ENCODE peak calls at places on chromosome 22, in five cellular contexts. One of them, this sample, is unnamed.
A peak's percentile ranks its signal among the peaks of the same experiment; 100 is the strongest.

GRCh38 chr22:21621891-21622623 is 7.8 kb downstream of the YDJC start:
- DNase-seq in activated T-cell treated with anti-CD3 and anti-CD28 coated beads, Interleukin-2, amount 50 U/mL, for 72 hours: no peak
- DNase-seq in M059J: no peak
- DNase-seq in stimulated activated CD4-positive, alpha-beta T cell treated with anti-CD3 and anti-CD28 coated beads, Interleukin-1b, Interleukin-23, amount 100 ng/mL, for 1 hour: no peak
- DNase-seq in cardiac fibroblast: no peak
- DNase-seq in this sample: no peak

GRCh38 chr22:38233427-38233826 is 31.6 kb downstream of the MAFF start:
- DNase-seq in activated T-cell treated with anti-CD3 and anti-CD28 coated beads, Interleukin-2, amount 50 U/mL, for 72 hours: no peak
- DNase-seq in M059J: no peak
- DNase-seq in cardiac fibroblast: peak; percentile 67
- DNase-seq in stimulated activated CD4-positive, alpha-beta T cell treated with anti-CD3 and anti-CD28 coated beads, Interleukin-1b, Interleukin-23, amount 100 ng/mL, for 1 hour: no peak
- DNase-seq in this sample: peak; percentile 18

GRCh38 chr22:50696799-50697561 is 24.4 kb downstream of the SHANK3 start:
- DNase-seq in stimulated activated CD4-positive, alpha-beta T cell treated with anti-CD3 and anti-CD28 coated beads, Interleukin-1b, Interleukin-23, amount 100 ng/mL, for 1 hour: no peak
- DNase-seq in cardiac fibroblast: peak; percentile 30
- DNase-seq in activated T-cell treated with anti-CD3 and anti-CD28 coated beads, Interleukin-2, amount 50 U/mL, for 72 hours: no peak
- DNase-seq in M059J: no peak
- DNase-seq in this sample: no peak

GRCh38 chr22:30302810-30303138 is 13.5 kb upstream of the CASTOR1 start:
- DNase-seq in cardiac fibroblast: no peak
- DNase-seq in M059J: no peak
- DNase-seq in stimulated activated CD4-positive, alpha-beta T cell treated with anti-CD3 and anti-CD28 coated beads, Interleukin-1b, Interleukin-23, amount 100 ng/mL, for 1 hour: no peak
- DNase-seq in activated T-cell treated with anti-CD3 and anti-CD28 coated beads, Interleukin-2, amount 50 U/mL, for 72 hours: no peak
- DNase-seq in this sample: no peak

GRCh38 chr22:17742528-17742902 is 31.8 kb downstream of the BID start:
- DNase-seq in cardiac fibroblast: peak; percentile 79
- DNase-seq in M059J: peak; percentile 48
- DNase-seq in stimulated activated CD4-positive, alpha-beta T cell treated with anti-CD3 and anti-CD28 coated beads, Interleukin-1b, Interleukin-23, amount 100 ng/mL, for 1 hour: peak; percentile 28
- DNase-seq in activated T-cell treated with anti-CD3 and anti-CD28 coated beads, Interleukin-2, amount 50 U/mL, for 72 hours: peak; percentile 69
- DNase-seq in this sample: peak; percentile 78

GRCh38 chr22:50032109-50032871 is 19.7 kb upstream of the IL17REL start:
- DNase-seq in activated T-cell treated with anti-CD3 and anti-CD28 coated beads, Interleukin-2, amount 50 U/mL, for 72 hours: no peak
- DNase-seq in stimulated activated CD4-positive, alpha-beta T cell treated with anti-CD3 and anti-CD28 coated beads, Interleukin-1b, Interleukin-23, amount 100 ng/mL, for 1 hour: no peak
- DNase-seq in M059J: no peak
- DNase-seq in cardiac fibroblast: no peak
- DNase-seq in this sample: no peak

GRCh38 chr22:22773979-22774738 is 113.5 kb upstream of the IGLL5 start:
- DNase-seq in cardiac fibroblast: no peak
- DNase-seq in stimulated activated CD4-positive, alpha-beta T cell treated with anti-CD3 and anti-CD28 coated beads, Interleukin-1b, Interleukin-23, amount 100 ng/mL, for 1 hour: no peak
- DNase-seq in activated T-cell treated with anti-CD3 and anti-CD28 coated beads, Interleukin-2, amount 50 U/mL, for 72 hours: no peak
- DNase-seq in M059J: no peak
- DNase-seq in this sample: no peak

GRCh38 chr22:48884786-48885185 is 942.9 kb downstream of the BRD1 start:
- DNase-seq in stimulated activated CD4-positive, alpha-beta T cell treated with anti-CD3 and anti-CD28 coated beads, Interleukin-1b, Interleukin-23, amount 100 ng/mL, for 1 hour: no peak
- DNase-seq in cardiac fibroblast: no peak
- DNase-seq in M059J: no peak
- DNase-seq in activated T-cell treated with anti-CD3 and anti-CD28 coated beads, Interleukin-2, amount 50 U/mL, for 72 hours: no peak
- DNase-seq in this sample: no peak

GRCh38 chr22:25221790-25222189 is 2.4 kb downstream of the CRYBB2 start:
- DNase-seq in activated T-cell treated with anti-CD3 and anti-CD28 coated beads, Interleukin-2, amount 50 U/mL, for 72 hours: no peak
- DNase-seq in cardiac fibroblast: no peak
- DNase-seq in stimulated activated CD4-positive, alpha-beta T cell treated with anti-CD3 and anti-CD28 coated beads, Interleukin-1b, Interleukin-23, amount 100 ng/mL, for 1 hour: no peak
- DNase-seq in M059J: no peak
- DNase-seq in this sample: no peak

GRCh38 chr22:28799125-28799833 is 1.1 kb downstream of the XBP1 start:
- DNase-seq in stimulated activated CD4-positive, alpha-beta T cell treated with anti-CD3 and anti-CD28 coated beads, Interleukin-1b, Interleukin-23, amount 100 ng/mL, for 1 hour: no peak
- DNase-seq in M059J: peak; percentile 72
- DNase-seq in cardiac fibroblast: peak; percentile 92
- DNase-seq in activated T-cell treated with anti-CD3 and anti-CD28 coated beads, Interleukin-2, amount 50 U/mL, for 72 hours: peak; percentile 52
- DNase-seq in this sample: peak; percentile 71

GRCh38 chr22:22931557-22932270 is 44.1 kb downstream of the IGLL5 start:
- DNase-seq in stimulated activated CD4-positive, alpha-beta T cell treated with anti-CD3 and anti-CD28 coated beads, Interleukin-1b, Interleukin-23, amount 100 ng/mL, for 1 hour: no peak
- DNase-seq in cardiac fibroblast: no peak
- DNase-seq in activated T-cell treated with anti-CD3 and anti-CD28 coated beads, Interleukin-2, amount 50 U/mL, for 72 hours: no peak
- DNase-seq in M059J: no peak
- DNase-seq in this sample: peak; percentile 17

GRCh38 chr22:36806824-36807223 is 10.0 kb downstream of the PVALB start:
- DNase-seq in stimulated activated CD4-positive, alpha-beta T cell treated with anti-CD3 and anti-CD28 coated beads, Interleukin-1b, Interleukin-23, amount 100 ng/mL, for 1 hour: no peak
- DNase-seq in cardiac fibroblast: no peak
- DNase-seq in activated T-cell treated with anti-CD3 and anti-CD28 coated beads, Interleukin-2, amount 50 U/mL, for 72 hours: no peak
- DNase-seq in M059J: no peak
- DNase-seq in this sample: peak; percentile 39

GRCh38 chr22:24421428-24421931 is 5.9 kb upstream of the ADORA2A start:
- DNase-seq in stimulated activated CD4-positive, alpha-beta T cell treated with anti-CD3 and anti-CD28 coated beads, Interleukin-1b, Interleukin-23, amount 100 ng/mL, for 1 hour: no peak
- DNase-seq in M059J: no peak
- DNase-seq in cardiac fibroblast: no peak
- DNase-seq in activated T-cell treated with anti-CD3 and anti-CD28 coated beads, Interleukin-2, amount 50 U/mL, for 72 hours: peak; percentile 42
- DNase-seq in this sample: no peak

GRCh38 chr22:39932918-39933649 is 27.1 kb upstream of the TMA7B start:
- DNase-seq in M059J: peak; percentile 9
- DNase-seq in cardiac fibroblast: peak; percentile 26
- DNase-seq in stimulated activated CD4-positive, alpha-beta T cell treated with anti-CD3 and anti-CD28 coated beads, Interleukin-1b, Interleukin-23, amount 100 ng/mL, for 1 hour: no peak
- DNase-seq in activated T-cell treated with anti-CD3 and anti-CD28 coated beads, Interleukin-2, amount 50 U/mL, for 72 hours: peak; percentile 78
- DNase-seq in this sample: peak; percentile 12

GRCh38 chr22:26894766-26895485 is 237.5 kb downstream of the MIAT start:
- DNase-seq in stimulated activated CD4-positive, alpha-beta T cell treated with anti-CD3 and anti-CD28 coated beads, Interleukin-1b, Interleukin-23, amount 100 ng/mL, for 1 hour: no peak
- DNase-seq in M059J: peak; percentile 94
- DNase-seq in activated T-cell treated with anti-CD3 and anti-CD28 coated beads, Interleukin-2, amount 50 U/mL, for 72 hours: peak; percentile 9
- DNase-seq in cardiac fibroblast: peak; percentile 79
- DNase-seq in this sample: peak; percentile 85

GRCh38 chr22:26502688-26503561 is 9.3 kb downstream of the TFIP11 start:
- DNase-seq in stimulated activated CD4-positive, alpha-beta T cell treated with anti-CD3 and anti-CD28 coated beads, Interleukin-1b, Interleukin-23, amount 100 ng/mL, for 1 hour: peak; percentile 8
- DNase-seq in activated T-cell treated with anti-CD3 and anti-CD28 coated beads, Interleukin-2, amount 50 U/mL, for 72 hours: peak; percentile 69
- DNase-seq in M059J: peak; percentile 19
- DNase-seq in cardiac fibroblast: peak; percentile 52
- DNase-seq in this sample: peak; percentile 68

GRCh38 chr22:19619144-19620009 is 94.9 kb upstream of the SEPTIN5 start:
- DNase-seq in stimulated activated CD4-positive, alpha-beta T cell treated with anti-CD3 and anti-CD28 coated beads, Interleukin-1b, Interleukin-23, amount 100 ng/mL, for 1 hour: no peak
- DNase-seq in cardiac fibroblast: no peak
- DNase-seq in activated T-cell treated with anti-CD3 and anti-CD28 coated beads, Interleukin-2, amount 50 U/mL, for 72 hours: no peak
- DNase-seq in M059J: no peak
- DNase-seq in this sample: no peak

GRCh38 chr22:34866501-34867171 is 199.3 kb upstream of the ISX start:
- DNase-seq in M059J: peak; percentile 80
- DNase-seq in stimulated activated CD4-positive, alpha-beta T cell treated with anti-CD3 and anti-CD28 coated beads, Interleukin-1b, Interleukin-23, amount 100 ng/mL, for 1 hour: no peak
- DNase-seq in cardiac fibroblast: no peak
- DNase-seq in activated T-cell treated with anti-CD3 and anti-CD28 coated beads, Interleukin-2, amount 50 U/mL, for 72 hours: no peak
- DNase-seq in this sample: no peak

GRCh38 chr22:45469573-45470383 is 32.9 kb upstream of the FBLN1 start:
- DNase-seq in M059J: peak; percentile 32
- DNase-seq in stimulated activated CD4-positive, alpha-beta T cell treated with anti-CD3 and anti-CD28 coated beads, Interleukin-1b, Interleukin-23, amount 100 ng/mL, for 1 hour: no peak
- DNase-seq in cardiac fibroblast: peak; percentile 70
- DNase-seq in activated T-cell treated with anti-CD3 and anti-CD28 coated beads, Interleukin-2, amount 50 U/mL, for 72 hours: no peak
- DNase-seq in this sample: no peak

GRCh38 chr22:49554296-49554625 is 273.4 kb downstream of the BRD1 start:
- DNase-seq in activated T-cell treated with anti-CD3 and anti-CD28 coated beads, Interleukin-2, amount 50 U/mL, for 72 hours: no peak
- DNase-seq in stimulated activated CD4-positive, alpha-beta T cell treated with anti-CD3 and anti-CD28 coated beads, Interleukin-1b, Interleukin-23, amount 100 ng/mL, for 1 hour: no peak
- DNase-seq in cardiac fibroblast: no peak
- DNase-seq in M059J: no peak
- DNase-seq in this sample: no peak

GRCh38 chr22:17117400-17117799 is 3.8 kb downstream of the TMEM121B start:
- DNase-seq in activated T-cell treated with anti-CD3 and anti-CD28 coated beads, Interleukin-2, amount 50 U/mL, for 72 hours: no peak
- DNase-seq in cardiac fibroblast: no peak
- DNase-seq in M059J: no peak
- DNase-seq in stimulated activated CD4-positive, alpha-beta T cell treated with anti-CD3 and anti-CD28 coated beads, Interleukin-1b, Interleukin-23, amount 100 ng/mL, for 1 hour: no peak
- DNase-seq in this sample: no peak

GRCh38 chr22:26887916-26888315 is 230.5 kb downstream of the MIAT start:
- DNase-seq in M059J: no peak
- DNase-seq in stimulated activated CD4-positive, alpha-beta T cell treated with anti-CD3 and anti-CD28 coated beads, Interleukin-1b, Interleukin-23, amount 100 ng/mL, for 1 hour: no peak
- DNase-seq in activated T-cell treated with anti-CD3 and anti-CD28 coated beads, Interleukin-2, amount 50 U/mL, for 72 hours: no peak
- DNase-seq in cardiac fibroblast: no peak
- DNase-seq in this sample: no peak

GRCh38 chr22:39898997-39899396 is 1.9 kb upstream of the GRAP2 start:
- DNase-seq in cardiac fibroblast: no peak
- DNase-seq in activated T-cell treated with anti-CD3 and anti-CD28 coated beads, Interleukin-2, amount 50 U/mL, for 72 hours: no peak
- DNase-seq in stimulated activated CD4-positive, alpha-beta T cell treated with anti-CD3 and anti-CD28 coated beads, Interleukin-1b, Interleukin-23, amount 100 ng/mL, for 1 hour: no peak
- DNase-seq in M059J: no peak
- DNase-seq in this sample: no peak

GRCh38 chr22:19520007-19520406 is 4.2 kb downstream of the CLDN5 start:
- DNase-seq in activated T-cell treated with anti-CD3 and anti-CD28 coated beads, Interleukin-2, amount 50 U/mL, for 72 hours: no peak
- DNase-seq in M059J: no peak
- DNase-seq in cardiac fibroblast: no peak
- DNase-seq in stimulated activated CD4-positive, alpha-beta T cell treated with anti-CD3 and anti-CD28 coated beads, Interleukin-1b, Interleukin-23, amount 100 ng/mL, for 1 hour: no peak
- DNase-seq in this sample: no peak

GRCh38 chr22:19062909-19063308 is 59.3 kb downstream of the DGCR2 start:
- DNase-seq in cardiac fibroblast: no peak
- DNase-seq in M059J: no peak
- DNase-seq in activated T-cell treated with anti-CD3 and anti-CD28 coated beads, Interleukin-2, amount 50 U/mL, for 72 hours: no peak
- DNase-seq in stimulated activated CD4-positive, alpha-beta T cell treated with anti-CD3 and anti-CD28 coated beads, Interleukin-1b, Interleukin-23, amount 100 ng/mL, for 1 hour: no peak
- DNase-seq in this sample: no peak

GRCh38 chr22:47277001-47277400 is 514.6 kb downstream of the TBC1D22A start:
- DNase-seq in cardiac fibroblast: no peak
- DNase-seq in stimulated activated CD4-positive, alpha-beta T cell treated with anti-CD3 and anti-CD28 coated beads, Interleukin-1b, Interleukin-23, amount 100 ng/mL, for 1 hour: no peak
- DNase-seq in M059J: no peak
- DNase-seq in activated T-cell treated with anti-CD3 and anti-CD28 coated beads, Interleukin-2, amount 50 U/mL, for 72 hours: no peak
- DNase-seq in this sample: no peak

GRCh38 chr22:50670914-50671538 is 1.6 kb upstream of the SHANK3 start:
- DNase-seq in activated T-cell treated with anti-CD3 and anti-CD28 coated beads, Interleukin-2, amount 50 U/mL, for 72 hours: no peak
- DNase-seq in stimulated activated CD4-positive, alpha-beta T cell treated with anti-CD3 and anti-CD28 coated beads, Interleukin-1b, Interleukin-23, amount 100 ng/mL, for 1 hour: no peak
- DNase-seq in M059J: no peak
- DNase-seq in cardiac fibroblast: no peak
- DNase-seq in this sample: no peak

GRCh38 chr22:43337946-43338345 is 5.2 kb downstream of the SCUBE1 start:
- DNase-seq in cardiac fibroblast: no peak
- DNase-seq in stimulated activated CD4-positive, alpha-beta T cell treated with anti-CD3 and anti-CD28 coated beads, Interleukin-1b, Interleukin-23, amount 100 ng/mL, for 1 hour: no peak
- DNase-seq in M059J: no peak
- DNase-seq in activated T-cell treated with anti-CD3 and anti-CD28 coated beads, Interleukin-2, amount 50 U/mL, for 72 hours: no peak
- DNase-seq in this sample: no peak

GRCh38 chr22:44685384-44686056 is 16.5 kb upstream of the PRR5 start:
- DNase-seq in M059J: peak; percentile 31
- DNase-seq in cardiac fibroblast: peak; percentile 59
- DNase-seq in activated T-cell treated with anti-CD3 and anti-CD28 coated beads, Interleukin-2, amount 50 U/mL, for 72 hours: peak; percentile 91
- DNase-seq in stimulated activated CD4-positive, alpha-beta T cell treated with anti-CD3 and anti-CD28 coated beads, Interleukin-1b, Interleukin-23, amount 100 ng/mL, for 1 hour: peak; percentile 70
- DNase-seq in this sample: peak; percentile 57

GRCh38 chr22:17842386-17842785 is 68.1 kb upstream of the BID start:
- DNase-seq in M059J: no peak
- DNase-seq in cardiac fibroblast: no peak
- DNase-seq in stimulated activated CD4-positive, alpha-beta T cell treated with anti-CD3 and anti-CD28 coated beads, Interleukin-1b, Interleukin-23, amount 100 ng/mL, for 1 hour: no peak
- DNase-seq in activated T-cell treated with anti-CD3 and anti-CD28 coated beads, Interleukin-2, amount 50 U/mL, for 72 hours: peak; percentile 32
- DNase-seq in this sample: no peak

GRCh38 chr22:29734853-29735252 is 15.1 kb downstream of the CABP7 start:
- DNase-seq in M059J: no peak
- DNase-seq in activated T-cell treated with anti-CD3 and anti-CD28 coated beads, Interleukin-2, amount 50 U/mL, for 72 hours: no peak
- DNase-seq in stimulated activated CD4-positive, alpha-beta T cell treated with anti-CD3 and anti-CD28 coated beads, Interleukin-1b, Interleukin-23, amount 100 ng/mL, for 1 hour: no peak
- DNase-seq in cardiac fibroblast: no peak
- DNase-seq in this sample: no peak

GRCh38 chr22:37032535-37033460 is 13.3 kb downstream of the MPST start:
- DNase-seq in cardiac fibroblast: peak; percentile 94
- DNase-seq in activated T-cell treated with anti-CD3 and anti-CD28 coated beads, Interleukin-2, amount 50 U/mL, for 72 hours: no peak
- DNase-seq in stimulated activated CD4-positive, alpha-beta T cell treated with anti-CD3 and anti-CD28 coated beads, Interleukin-1b, Interleukin-23, amount 100 ng/mL, for 1 hour: no peak
- DNase-seq in M059J: no peak
- DNase-seq in this sample: no peak

GRCh38 chr22:17774206-17774927 is at the start of gene BID:
- DNase-seq in M059J: peak; percentile 22
- DNase-seq in activated T-cell treated with anti-CD3 and anti-CD28 coated beads, Interleukin-2, amount 50 U/mL, for 72 hours: peak; percentile 41
- DNase-seq in stimulated activated CD4-positive, alpha-beta T cell treated with anti-CD3 and anti-CD28 coated beads, Interleukin-1b, Interleukin-23, amount 100 ng/mL, for 1 hour: no peak
- DNase-seq in cardiac fibroblast: no peak
- DNase-seq in this sample: no peak

GRCh38 chr22:27906241-27906640 is 12.8 kb downstream of the PITPNB start:
- DNase-seq in activated T-cell treated with anti-CD3 and anti-CD28 coated beads, Interleukin-2, amount 50 U/mL, for 72 hours: no peak
- DNase-seq in cardiac fibroblast: peak; percentile 21
- DNase-seq in M059J: peak; percentile 24
- DNase-seq in stimulated activated CD4-positive, alpha-beta T cell treated with anti-CD3 and anti-CD28 coated beads, Interleukin-1b, Interleukin-23, amount 100 ng/mL, for 1 hour: no peak
- DNase-seq in this sample: no peak

GRCh38 chr22:46267431-46268279 is at the start of gene TTC38:
- DNase-seq in stimulated activated CD4-positive, alpha-beta T cell treated with anti-CD3 and anti-CD28 coated beads, Interleukin-1b, Interleukin-23, amount 100 ng/mL, for 1 hour: no peak
- DNase-seq in activated T-cell treated with anti-CD3 and anti-CD28 coated beads, Interleukin-2, amount 50 U/mL, for 72 hours: peak; percentile 56
- DNase-seq in cardiac fibroblast: peak; percentile 88
- DNase-seq in M059J: peak; percentile 81
- DNase-seq in this sample: peak; percentile 95

GRCh38 chr22:45578524-45579147 is 76.0 kb downstream of the FBLN1 start:
- DNase-seq in activated T-cell treated with anti-CD3 and anti-CD28 coated beads, Interleukin-2, amount 50 U/mL, for 72 hours: no peak
- DNase-seq in stimulated activated CD4-positive, alpha-beta T cell treated with anti-CD3 and anti-CD28 coated beads, Interleukin-1b, Interleukin-23, amount 100 ng/mL, for 1 hour: no peak
- DNase-seq in cardiac fibroblast: no peak
- DNase-seq in M059J: no peak
- DNase-seq in this sample: no peak

GRCh38 chr22:34877506-34877905 is 188.5 kb upstream of the ISX start:
- DNase-seq in cardiac fibroblast: no peak
- DNase-seq in M059J: peak; percentile 61
- DNase-seq in stimulated activated CD4-positive, alpha-beta T cell treated with anti-CD3 and anti-CD28 coated beads, Interleukin-1b, Interleukin-23, amount 100 ng/mL, for 1 hour: no peak
- DNase-seq in activated T-cell treated with anti-CD3 and anti-CD28 coated beads, Interleukin-2, amount 50 U/mL, for 72 hours: no peak
- DNase-seq in this sample: no peak

GRCh38 chr22:38415046-38415445 is 40.0 kb downstream of the KCNJ4 start:
- DNase-seq in cardiac fibroblast: no peak
- DNase-seq in activated T-cell treated with anti-CD3 and anti-CD28 coated beads, Interleukin-2, amount 50 U/mL, for 72 hours: no peak
- DNase-seq in M059J: no peak
- DNase-seq in stimulated activated CD4-positive, alpha-beta T cell treated with anti-CD3 and anti-CD28 coated beads, Interleukin-1b, Interleukin-23, amount 100 ng/mL, for 1 hour: no peak
- DNase-seq in this sample: no peak

GRCh38 chr22:28819253-28820096 is 19.1 kb upstream of the XBP1 start:
- DNase-seq in activated T-cell treated with anti-CD3 and anti-CD28 coated beads, Interleukin-2, amount 50 U/mL, for 72 hours: no peak
- DNase-seq in M059J: no peak
- DNase-seq in cardiac fibroblast: no peak
- DNase-seq in stimulated activated CD4-positive, alpha-beta T cell treated with anti-CD3 and anti-CD28 coated beads, Interleukin-1b, Interleukin-23, amount 100 ng/mL, for 1 hour: no peak
- DNase-seq in this sample: no peak

This sample was measured in myocyte.